ENCODE peak calls at places on chromosomes 7 and 10, in seven cellular contexts. J is thoracic aorta; F is HEK293T; D is MCF 10A; T is activated CD4-positive, alpha-beta T cell treated with anti-CD3 and anti-CD28 coated beads, Interleukin-2, amount 10 ng/mL, durations not matched to agents 7 days and 5 days; B is WTC11; L is GOT3. R is an unnamed sample.

GRCh38 chr10:88386878-88387773 is 196.0 kb downstream of the RNLS start:
- DNase-seq in L (no peak), D (peak), F (peak), J (no peak), B (no peak), T (no peak), R (no peak)

GRCh38 chr10:133158437-133158755 is 1.6 kb upstream of the KNDC1 start:
- DNase-seq in T (no peak), L (no peak), B (no peak), F (no peak), J (no peak), D (no peak), R (no peak)

GRCh38 chr10:86635402-86635801 is 18.9 kb upstream of the OPN4 start:
- DNase-seq in D (no peak), B (no peak), J (no peak), F (no peak), T (no peak), L (no peak), R (peak)

GRCh38 chr7:2530076-2530967 is 10.7 kb downstream of the LFNG start:
- DNase-seq in B (no peak), D (no peak), L (no peak), J (no peak), F (no peak), T (peak), R (no peak)

GRCh38 chr10:27526242-27526641 is 22.1 kb downstream of the RAB18 start:
- DNase-seq in F (no peak), T (no peak), D (no peak), B (no peak), L (no peak), J (no peak), R (no peak)

GRCh38 chr10:129971381-129972144 is 7.5 kb upstream of the EBF3 start:
- DNase-seq in B (peak), L (no peak), D (no peak), J (no peak), T (peak), F (peak), R (no peak)

GRCh38 chr7:32639122-32639521 is 143.8 kb downstream of the AVL9 start:
- DNase-seq in F (no peak), B (no peak), D (no peak), J (no peak), L (no peak), T (no peak), R (no peak)

GRCh38 chr10:4195214-4195613 is 410.2 kb upstream of the KLF6 start:
- DNase-seq in T (no peak), B (no peak), F (no peak), D (peak), L (no peak), J (no peak), R (no peak)

GRCh38 chr10:52440612-52441285 is 126.7 kb downstream of the DKK1 start:
- DNase-seq in T (no peak), D (no peak), F (no peak), B (no peak), J (no peak), L (no peak), R (no peak)

GRCh38 chr7:96942112-96942511 is 63.2 kb upstream of the DLX6 start:
- DNase-seq in D (no peak), J (no peak), B (no peak), F (no peak), T (no peak), L (no peak), R (no peak)

GRCh38 chr7:23811540-23811939 is 101.5 kb downstream of the STK31 start:
- DNase-seq in L (no peak), D (no peak), T (no peak), B (no peak), J (no peak), F (no peak), R (no peak)

GRCh38 chr10:92880233-92880861 is 32.0 kb downstream of the EXOC6 start:
- DNase-seq in L (no peak), B (no peak), J (no peak), T (peak), F (peak), D (peak), R (no peak)

GRCh38 chr10:73000973-73001372 is 46.4 kb upstream of the PLA2G12B start:
- DNase-seq in D (no peak), L (no peak), T (no peak), B (no peak), J (no peak), F (no peak), R (no peak)

GRCh38 chr10:47366056-47366631 is 17.9 kb downstream of the ZNF488 start:
- DNase-seq in J (no peak), B (no peak), T (no peak), F (no peak), D (no peak), L (no peak), R (no peak)

GRCh38 chr10:29734640-29734979 is 99.8 kb upstream of the SVIL start:
- DNase-seq in J (no peak), F (no peak), D (no peak), T (peak), B (no peak), L (no peak), R (no peak)